ENCODE peak calls at places on chromosome 6, in ten cellular contexts. N, Y, F, B, S, M, A, V, H and O are unnamed samples.

GRCh38 chr6:35980991-35981645 is 43.3 kb downstream of the SLC26A8 start:
- DNase-seq in Y (no peak), S (no peak), A (no peak), B (no peak), H (no peak), N (no peak), M (no peak), F (no peak), V (no peak), O (peak; percentile 27)

GRCh38 chr6:137271245-137272183 is 52.3 kb upstream of the IFNGR1 start:
- DNase-seq in V (peak; percentile 65), N (peak; percentile 69), A (no peak), H (no peak), Y (no peak), S (peak; percentile 81), F (peak; percentile 49), M (no peak), B (no peak), O (peak; percentile 83)

GRCh38 chr6:91705646-91706045 is 1118.8 kb upstream of the MAP3K7 start:
- DNase-seq in B (no peak), M (no peak), S (no peak), H (no peak), Y (no peak), A (no peak), F (no peak), N (no peak), V (no peak), O (no peak)

GRCh38 chr6:97524846-97525245 is 241.8 kb upstream of the MMS22L start:
- DNase-seq in V (no peak), S (no peak), M (no peak), F (peak; percentile 3), A (no peak), H (no peak), N (peak; percentile 53), Y (no peak), B (no peak), O (no peak)

GRCh38 chr6:140858381-140858971 is 1274.2 kb upstream of the GJE1 start:
- DNase-seq in S (no peak), V (no peak), A (no peak), B (no peak), H (no peak), Y (no peak), N (peak; percentile 83), M (no peak), F (peak; percentile 55), O (no peak)

GRCh38 chr6:33374359-33374910 is 17.2 kb upstream of the KIFC1 start:
- DNase-seq in F (no peak), M (no peak), S (no peak), V (no peak), Y (peak; percentile 15), B (no peak), A (no peak), H (no peak), N (no peak), O (no peak)

GRCh38 chr6:38715016-38715809 is at the start of gene DNAH8:
- DNase-seq in Y (no peak), B (no peak), H (no peak), A (no peak), M (no peak), F (no peak), N (no peak), V (no peak), S (no peak), O (peak; percentile 20)

GRCh38 chr6:31946370-31946885 is 533 bp downstream of the CFB start:
- DNase-seq in B (no peak), A (no peak), H (no peak), F (no peak), N (no peak), S (no peak), Y (no peak), V (no peak), M (no peak), O (no peak)

GRCh38 chr6:159533568-159533967 is 159.5 kb downstream of the SOD2 start:
- DNase-seq in F (peak; percentile 38), Y (no peak), V (no peak), H (no peak), B (no peak), N (no peak), A (no peak), S (no peak), M (no peak), O (no peak)

GRCh38 chr6:11789754-11790153 is 11.2 kb upstream of the ADTRP start:
- DNase-seq in Y (no peak), M (no peak), B (no peak), N (no peak), A (no peak), H (no peak), F (no peak), V (no peak), S (no peak), O (no peak)

GRCh38 chr6:143323729-143324465 is 126.6 kb downstream of the ADAT2 start:
- DNase-seq in F (no peak), S (no peak), B (no peak), V (no peak), Y (no peak), A (no peak), M (no peak), H (no peak), N (peak; percentile 47), O (no peak)

GRCh38 chr6:111841822-111842221 is 31.4 kb downstream of the FYN start:
- DNase-seq in Y (no peak), F (no peak), N (peak; percentile 75), H (peak; percentile 36), B (no peak), V (no peak), A (peak; percentile 44), S (peak; percentile 79), M (no peak), O (no peak)

GRCh38 chr6:42742116-42742894 is 3.6 kb downstream of the TBCC start:
- DNase-seq in Y (peak; percentile 17), B (no peak), N (peak; percentile 75), S (peak; percentile 57), M (no peak), H (no peak), F (peak; percentile 24), V (peak; percentile 13), A (no peak), O (peak; percentile 94)

GRCh38 chr6:34771727-34772126 is 14.4 kb downstream of the SNRPC start:
- DNase-seq in V (peak; percentile 50), B (no peak), F (peak; percentile 81), A (no peak), S (peak; percentile 34), H (no peak), Y (no peak), M (no peak), N (peak; percentile 85), O (no peak)

GRCh38 chr6:114240800-114241199 is 102.0 kb downstream of the HS3ST5 start:
- DNase-seq in V (no peak), M (no peak), H (no peak), N (peak; percentile 3), Y (no peak), F (no peak), S (no peak), A (no peak), B (no peak), O (no peak)